ENCODE peak calls at places on chromosomes 6 and 20, in five cellular contexts. G is fibroblast of lung, M is upper lobe of right lung, F is breast epithelium, B is H1. C is an unnamed sample.

GRCh38 chr6:91094806-91095475 is 508.1 kb upstream of the MAP3K7 start:
- DNase-seq in B (no peak), G (no peak), F (no peak), M (no peak), C (no peak)

GRCh38 chr6:43965628-43966373 is 161.5 kb downstream of the MRPL14 start:
- DNase-seq in B (no peak), G (no peak), F (peak; percentile 7), M (no peak), C (no peak)

GRCh38 chr6:50791900-50792508 is 26.7 kb upstream of the TFAP2B start:
- DNase-seq in F (no peak), M (no peak), B (no peak), G (peak; percentile 46), C (peak; percentile 75)

GRCh38 chr6:4935486-4935885 is 68.4 kb downstream of the RPP40 start:
- DNase-seq in B (no peak), F (no peak), M (no peak), G (no peak), C (no peak)

GRCh38 chr6:167956983-167957492 is 40.4 kb upstream of the KIF25 start:
- DNase-seq in M (no peak), G (no peak), B (no peak), F (no peak), C (no peak)

GRCh38 chr6:107991061-107991460 is 33.1 kb upstream of the SEC63 start:
- DNase-seq in M (no peak), B (no peak), F (no peak), G (no peak), C (no peak)

GRCh38 chr20:38054647-38055046 is 21.1 kb downstream of the RPRD1B start:
- DNase-seq in F (no peak), M (no peak), G (no peak), B (no peak), C (no peak)

GRCh38 chr6:34412643-34413214 is 13.1 kb downstream of the RPS10 start:
- DNase-seq in F (no peak), G (no peak), B (no peak), M (no peak), C (peak; percentile 9)

GRCh38 chr6:160386869-160387518 is 38.8 kb downstream of the SLC22A3 start:
- DNase-seq in F (peak; percentile 24), M (no peak), G (peak; percentile 62), B (no peak), C (no peak)

GRCh38 chr6:113856571-113857564 is at the start of gene MARCKS:
- DNase-seq in F (peak; percentile 79), G (peak; percentile 91), B (no peak), M (peak; percentile 78), C (peak; percentile 96)

GRCh38 chr20:38730989-38731737 is 6.9 kb downstream of the SLC32A1 start:
- DNase-seq in M (peak; percentile 86), F (no peak), B (no peak), G (peak; percentile 50), C (peak; percentile 64)

DNA sequence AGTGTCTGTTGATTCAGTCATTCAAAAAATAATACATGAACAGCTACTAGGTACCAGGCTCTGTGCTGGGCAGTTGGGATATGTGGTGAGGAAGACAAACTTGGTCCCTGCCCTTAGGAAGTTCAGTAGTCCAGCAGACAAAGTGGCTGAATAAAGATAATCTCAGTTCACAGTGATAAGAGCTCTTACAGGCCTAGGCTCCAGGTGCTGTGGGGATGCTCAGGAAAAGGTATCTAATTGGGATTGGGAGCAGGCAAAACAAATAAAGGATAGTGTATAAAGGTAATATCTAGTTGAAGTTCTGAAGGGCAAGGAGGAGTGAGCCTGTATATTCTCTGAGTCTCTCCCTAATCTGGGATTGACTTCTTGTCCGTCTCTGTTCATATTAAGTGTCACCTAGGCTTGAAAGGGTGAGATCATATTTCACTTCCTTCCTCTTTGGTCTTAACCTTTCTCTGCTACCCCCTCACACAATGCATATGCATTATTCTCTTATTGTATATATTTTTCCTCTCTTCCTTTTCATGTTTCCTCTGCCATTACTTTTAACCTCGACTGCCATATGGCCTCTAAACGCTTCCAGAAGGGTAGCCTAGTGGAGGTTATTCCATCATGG is 13.5 kb downstream of the PTPN1 start:
- DNase-seq in M (no peak), G (no peak), F (no peak), B (no peak), C (no peak)
- H3K4me1 ChIP-seq in M (peaks cover 75% of the 10 kb centered on the region), G (peaks cover 13% of the 10 kb centered on the region), F (no peaks in the 10 kb centered on the region), B (peaks cover 6% of the 10 kb centered on the region), C (peaks cover 5% of the 10 kb centered on the region)

GRCh38 chr20:43389839-43390626 is 67.7 kb upstream of the SRSF6 start:
- DNase-seq in F (no peak), B (no peak), M (peak; percentile 77), G (no peak), C (no peak)
- TF ChIP-seq CTCF in F (no peak), B (peak; percentile 94), M (peak; percentile 60), G (peak; percentile 15), C (peak; percentile 54)

GRCh38 chr20:23450877-23451276 is 1.8 kb downstream of the CST11 start:
- DNase-seq in F (no peak), G (no peak), M (no peak), B (no peak), C (no peak)

GRCh38 chr20:23446505-23446904 is 6.2 kb downstream of the CST11 start:
- DNase-seq in B (no peak), G (peak; percentile 28), F (no peak), M (no peak), C (peak; percentile 64)

GRCh38 chr20:23445596-23446217 is 6.2 kb downstream of the CSTL1 start:
- DNase-seq in B (no peak), G (peak; percentile 67), M (no peak), F (no peak), C (no peak)

GRCh38 chr20:23449400-23449799 is 3.3 kb downstream of the CST11 start:
- DNase-seq in F (no peak), M (no peak), G (no peak), B (no peak), C (peak; percentile 32)

GRCh38 chr20:23448167-23448566 is 4.5 kb downstream of the CST11 start:
- DNase-seq in G (no peak), F (no peak), B (no peak), M (no peak), C (no peak)
- H3K27ac ChIP-seq in G (no peak overlapping the region), F (no peak overlapping the region), B (no peak overlapping the region), M (no peak overlapping the region), C (no peak overlapping the region)

DNA sequence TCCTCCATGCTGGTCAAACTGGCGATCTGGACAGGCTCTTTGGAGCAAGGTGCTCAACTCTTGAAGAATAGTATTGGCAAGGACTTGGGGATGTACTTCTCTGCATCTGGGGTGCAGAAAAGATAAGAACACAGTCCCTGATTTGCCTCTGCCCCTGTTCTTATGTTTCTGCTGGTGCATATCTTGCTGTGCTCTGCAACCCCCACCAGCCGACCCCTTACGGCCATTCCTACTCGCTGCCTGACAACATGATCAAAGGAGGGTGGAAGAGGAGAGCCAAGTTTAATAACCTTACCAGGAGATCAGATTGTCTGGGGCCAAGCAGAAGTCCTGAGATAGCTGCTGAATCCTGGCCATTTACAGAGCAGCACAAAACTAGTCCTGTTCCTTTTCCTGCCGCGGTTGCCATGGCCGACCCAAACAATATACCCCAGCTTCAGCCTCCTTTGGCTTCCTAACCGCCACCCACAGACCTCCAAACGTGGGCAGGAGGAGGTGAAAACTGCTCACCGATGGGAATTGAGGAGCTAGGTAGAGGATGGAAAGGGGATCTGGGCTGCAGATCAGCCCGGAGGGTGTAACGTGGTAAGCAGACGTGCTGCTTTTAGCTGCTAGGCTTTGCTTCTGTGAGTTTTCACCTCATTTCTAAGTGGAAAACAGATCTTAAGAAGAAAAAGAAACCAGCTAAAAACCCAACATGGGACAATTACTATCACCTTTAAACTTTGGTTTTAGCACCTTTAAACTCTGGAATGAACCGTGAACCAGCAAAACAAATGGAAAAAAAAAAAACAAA is 60.9 kb downstream of the ATXN1 start:
- DNase-seq in G (no peak), F (no peak), B (no peak), M (no peak), C (peak; percentile 36)
- H3K4me1 ChIP-seq in G (peaks cover 8% of the 10 kb centered on the region), F (peaks cover 3% of the 10 kb centered on the region), B (peaks cover 12% of the 10 kb centered on the region), M (peaks cover 56% of the 10 kb centered on the region), C (peaks cover 33% of the 10 kb centered on the region)

GRCh38 chr6:157595768-157596167 is 214.8 kb downstream of the ZDHHC14 start:
- DNase-seq in G (no peak), M (no peak), B (no peak), F (no peak), C (no peak)

GRCh38 chr6:157596461-157596860 is 215.5 kb downstream of the ZDHHC14 start:
- DNase-seq in B (no peak), G (peak; percentile 30), M (no peak), F (no peak), C (no peak)

GRCh38 chr6:157596886-157597285 is 215.9 kb downstream of the ZDHHC14 start:
- DNase-seq in F (no peak), M (no peak), G (peak; percentile 74), B (no peak), C (no peak)

GRCh38 chr6:157599191-157599590 is 218.2 kb downstream of the ZDHHC14 start:
- DNase-seq in F (no peak), M (no peak), B (no peak), G (no peak), C (no peak)

DNA sequence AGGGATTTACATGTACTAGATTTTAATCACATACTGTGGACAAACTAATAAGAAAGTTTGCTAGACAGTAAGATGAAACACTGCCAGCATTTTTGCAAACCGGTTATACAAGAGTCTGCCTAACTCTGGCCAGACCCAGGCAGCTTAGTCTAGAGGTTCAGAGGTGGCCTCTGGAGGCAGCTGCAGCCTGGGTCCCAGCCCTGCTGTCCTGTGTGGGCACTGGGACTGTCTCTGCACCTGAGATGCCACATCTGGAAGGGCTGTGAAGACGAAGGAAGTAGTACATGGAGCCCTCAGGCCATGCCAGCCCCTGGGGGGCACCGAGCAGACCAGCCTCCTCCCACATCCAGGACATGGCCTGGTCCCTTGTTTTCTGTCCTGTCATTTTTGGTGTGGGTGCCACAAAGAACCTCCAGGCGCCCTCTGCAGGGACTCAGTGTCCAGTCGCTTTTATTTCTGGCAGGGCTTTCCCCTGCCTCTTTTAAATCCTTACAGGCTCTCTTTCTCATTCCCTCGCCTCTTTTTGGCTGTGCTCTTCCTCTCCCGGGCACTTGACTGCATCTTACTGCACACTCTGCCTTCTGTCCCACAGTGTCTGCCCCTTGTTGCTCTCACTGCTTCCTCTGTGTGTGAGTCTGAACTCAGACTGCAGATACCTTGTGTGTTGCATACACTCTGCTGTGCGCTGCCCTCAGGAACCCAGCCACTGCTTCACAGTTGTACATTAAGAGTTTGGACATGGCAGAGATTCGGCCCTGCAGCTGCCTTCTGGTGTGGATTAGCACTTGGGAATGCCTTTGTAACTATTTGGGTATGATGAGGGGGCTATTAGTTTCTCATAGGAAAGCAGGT is 216.7 kb downstream of the ZDHHC14 start:
- DNase-seq in B (no peak), F (peak; percentile 73), G (peak; percentile 55), M (no peak), C (peak; percentile 46)
- TF ChIP-seq CTCF in B (peak; percentile 46), F (peak; percentile 60), G (peak; percentile 56), M (peak; percentile 54), C (peak; percentile 63)

GRCh38 chr20:35901678-35902544 is 52.4 kb downstream of the SCAND1 start:
- DNase-seq in M (no peak), G (peak; percentile 90), F (no peak), B (no peak), C (peak; percentile 79)
- H3K27ac ChIP-seq in M (no peak overlapping the region), G (peak overlapping the region; percentile 76), F (no peak overlapping the region), B (no peak overlapping the region), C (peak overlapping the region; percentile 68)

GRCh38 chr20:34887023-34887422 is 10.6 kb downstream of the ACSS2 start:
- DNase-seq in G (no peak), F (no peak), M (no peak), B (no peak), C (no peak)
- H3K4me1 ChIP-seq in G (no peaks in the 10 kb centered on the region), F (no peaks in the 10 kb centered on the region), M (peaks cover 29% of the 10 kb centered on the region), B (no peaks in the 10 kb centered on the region), C (peaks cover 7% of the 10 kb centered on the region)

C was measured in cardiac muscle cell.